ENCODE peak calls at places on chromosomes 2 and 18, in five cellular contexts. One of them, this sample, is unnamed.

GRCh38 chr18:57430166-57430958 is 4.8 kb upstream of the ONECUT2 start:
- DNase-seq in K562: no peak
- DNase-seq in HepG2: no peak
- DNase-seq in H1: peak; percentile 73
- DNase-seq in GM12878: no peak
- DNase-seq in this sample: no peak

GRCh38 chr18:50151876-50152275 is 43.1 kb downstream of the MYO5B start:
- DNase-seq in K562: peak; percentile 5
- DNase-seq in HepG2: no peak
- DNase-seq in H1: no peak
- DNase-seq in GM12878: no peak
- DNase-seq in this sample: no peak

GRCh38 chr2:32772623-32773221 is 144.9 kb downstream of the TTC27 start:
- DNase-seq in K562: peak; percentile 61
- DNase-seq in HepG2: peak; percentile 48
- DNase-seq in H1: peak; percentile 48
- DNase-seq in GM12878: no peak
- DNase-seq in this sample: peak; percentile 43

GRCh38 chr2:197940346-197940745 is 136.0 kb downstream of the PLCL1 start:
- DNase-seq in K562: no peak
- DNase-seq in HepG2: no peak
- DNase-seq in H1: no peak
- DNase-seq in GM12878: no peak
- DNase-seq in this sample: no peak

GRCh38 chr2:53600835-53601234 is 166.8 kb upstream of the CHAC2 start:
- DNase-seq in K562: no peak
- DNase-seq in HepG2: no peak
- DNase-seq in H1: no peak
- DNase-seq in GM12878: no peak
- DNase-seq in this sample: no peak

GRCh38 chr2:206259615-206260426 is 14.6 kb upstream of the ZDBF2 start:
- DNase-seq in K562: no peak
- DNase-seq in HepG2: no peak
- DNase-seq in H1: no peak
- DNase-seq in GM12878: no peak
- DNase-seq in this sample: no peak

GRCh38 chr2:100935372-100935752 is 66.7 kb upstream of the RPL31 start:
- DNase-seq in K562: no peak
- DNase-seq in HepG2: no peak
- DNase-seq in H1: no peak
- DNase-seq in GM12878: no peak
- DNase-seq in this sample: no peak

GRCh38 chr2:226796012-226796839 is 3.4 kb downstream of the IRS1 start:
- DNase-seq in K562: no peak
- DNase-seq in HepG2: no peak
- DNase-seq in H1: no peak
- DNase-seq in GM12878: no peak
- DNase-seq in this sample: no peak

GRCh38 chr2:71609441-71609840 is 156.1 kb downstream of the DYSF start:
- DNase-seq in K562: no peak
- DNase-seq in HepG2: no peak
- DNase-seq in H1: peak; percentile 24
- DNase-seq in GM12878: no peak
- DNase-seq in this sample: no peak

GRCh38 chr2:107588181-107588580 is 238.5 kb upstream of the RGPD4 start:
- DNase-seq in K562: no peak
- DNase-seq in HepG2: no peak
- DNase-seq in H1: no peak
- DNase-seq in GM12878: no peak
- DNase-seq in this sample: no peak

GRCh38 chr18:3675446-3675845 is 225.5 kb downstream of the TGIF1 start:
- DNase-seq in K562: no peak
- DNase-seq in HepG2: peak; percentile 50
- DNase-seq in H1: no peak
- DNase-seq in GM12878: no peak
- DNase-seq in this sample: peak; percentile 55

GRCh38 chr2:223626713-223627112 is 24.6 kb upstream of the SCG2 start:
- DNase-seq in K562: no peak
- DNase-seq in HepG2: no peak
- DNase-seq in H1: no peak
- DNase-seq in GM12878: no peak
- DNase-seq in this sample: no peak

GRCh38 chr18:7593194-7593819 is 26.2 kb downstream of the PTPRM start:
- DNase-seq in K562: no peak
- DNase-seq in HepG2: no peak
- DNase-seq in H1: no peak
- DNase-seq in GM12878: no peak
- DNase-seq in this sample: no peak

GRCh38 chr2:173963817-173964564 is 1.2 kb downstream of the SP3 start:
- DNase-seq in K562: peak; percentile 87
- DNase-seq in HepG2: peak; percentile 88
- DNase-seq in H1: peak; percentile 89
- DNase-seq in GM12878: peak; percentile 66
- DNase-seq in this sample: peak; percentile 61

GRCh38 chr2:54074636-54075341 is 40.6 kb upstream of the ACYP2 start:
- DNase-seq in K562: no peak
- DNase-seq in HepG2: no peak
- DNase-seq in H1: no peak
- DNase-seq in GM12878: no peak
- DNase-seq in this sample: no peak

GRCh38 chr2:210663574-210663973 is 107.2 kb downstream of the CPS1 start:
- DNase-seq in K562: peak; percentile 3
- DNase-seq in HepG2: peak; percentile 18
- DNase-seq in H1: no peak
- DNase-seq in GM12878: no peak
- DNase-seq in this sample: no peak

GRCh38 chr18:10197097-10197496 is 257.3 kb upstream of the APCDD1 start:
- DNase-seq in K562: no peak
- DNase-seq in HepG2: no peak
- DNase-seq in H1: no peak
- DNase-seq in GM12878: no peak
- DNase-seq in this sample: no peak

GRCh38 chr2:205390866-205391265 is 291.4 kb upstream of the NRP2 start:
- DNase-seq in K562: no peak
- DNase-seq in HepG2: no peak
- DNase-seq in H1: no peak
- DNase-seq in GM12878: no peak
- DNase-seq in this sample: no peak

GRCh38 chr18:58847383-58848071 is 17.1 kb upstream of the ZNF532 start:
- DNase-seq in K562: no peak
- DNase-seq in HepG2: no peak
- DNase-seq in H1: peak; percentile 94
- DNase-seq in GM12878: no peak
- DNase-seq in this sample: no peak

GRCh38 chr2:239236808-239237205 is 164.0 kb downstream of the HDAC4 start:
- DNase-seq in K562: no peak
- DNase-seq in HepG2: no peak
- DNase-seq in H1: no peak
- DNase-seq in GM12878: no peak
- DNase-seq in this sample: no peak

GRCh38 chr2:221572821-221573429 is 821 bp upstream of the EPHA4 start:
- DNase-seq in K562: no peak
- DNase-seq in HepG2: no peak
- DNase-seq in H1: peak; percentile 66
- DNase-seq in GM12878: no peak
- DNase-seq in this sample: peak; percentile 35

GRCh38 chr2:222866358-222866960 is 5.6 kb downstream of the ACSL3 start:
- DNase-seq in K562: no peak
- DNase-seq in HepG2: peak; percentile 55
- DNase-seq in H1: no peak
- DNase-seq in GM12878: peak; percentile 54
- DNase-seq in this sample: no peak

GRCh38 chr2:43075906-43076585 is 150.4 kb downstream of the ZFP36L2 start:
- DNase-seq in K562: no peak
- DNase-seq in HepG2: no peak
- DNase-seq in H1: no peak
- DNase-seq in GM12878: no peak
- DNase-seq in this sample: no peak

GRCh38 chr2:144553379-144553778 is 33.5 kb upstream of the ZEB2 start:
- DNase-seq in K562: no peak
- DNase-seq in HepG2: no peak
- DNase-seq in H1: no peak
- DNase-seq in GM12878: no peak
- DNase-seq in this sample: peak; percentile 67

GRCh38 chr2:192887296-192887695 is 692.6 kb upstream of the TMEFF2 start:
- DNase-seq in K562: no peak
- DNase-seq in HepG2: no peak
- DNase-seq in H1: no peak
- DNase-seq in GM12878: no peak
- DNase-seq in this sample: no peak

GRCh38 chr2:157751462-157752058 is 122.9 kb upstream of the ACVR1C start:
- DNase-seq in K562: peak; percentile 38
- DNase-seq in HepG2: peak; percentile 22
- DNase-seq in H1: peak; percentile 76
- DNase-seq in GM12878: peak; percentile 36
- DNase-seq in this sample: peak; percentile 6

GRCh38 chr2:237791977-237792727 is 6.4 kb upstream of the RBM44 start:
- DNase-seq in K562: peak; percentile 8
- DNase-seq in HepG2: peak; percentile 77
- DNase-seq in H1: peak; percentile 61
- DNase-seq in GM12878: no peak
- DNase-seq in this sample: peak; percentile 13

GRCh38 chr18:32802606-32803451 is 30.0 kb upstream of the KLHL14 start:
- DNase-seq in K562: no peak
- DNase-seq in HepG2: peak; percentile 43
- DNase-seq in H1: no peak
- DNase-seq in GM12878: no peak
- DNase-seq in this sample: no peak

GRCh38 chr2:101307950-101308431 is 510 bp downstream of the RNF149 start:
- DNase-seq in K562: no peak
- DNase-seq in HepG2: no peak
- DNase-seq in H1: peak; percentile 63
- DNase-seq in GM12878: no peak
- DNase-seq in this sample: peak; percentile 19

GRCh38 chr2:118807668-118808428 is 39.6 kb downstream of the EN1 start:
- DNase-seq in K562: no peak
- DNase-seq in HepG2: no peak
- DNase-seq in H1: no peak
- DNase-seq in GM12878: no peak
- DNase-seq in this sample: no peak

GRCh38 chr18:48328473-48329205 is 80.5 kb downstream of the ZBTB7C start:
- DNase-seq in K562: no peak
- DNase-seq in HepG2: no peak
- DNase-seq in H1: no peak
- DNase-seq in GM12878: no peak
- DNase-seq in this sample: peak; percentile 11

GRCh38 chr2:9288233-9288632 is 81.6 kb downstream of the ASAP2 start:
- DNase-seq in K562: no peak
- DNase-seq in HepG2: no peak
- DNase-seq in H1: no peak
- DNase-seq in GM12878: no peak
- DNase-seq in this sample: peak; percentile 43

GRCh38 chr2:186460465-186460864 is 25.6 kb upstream of the ZC3H15 start:
- DNase-seq in K562: no peak
- DNase-seq in HepG2: peak; percentile 68
- DNase-seq in H1: no peak
- DNase-seq in GM12878: no peak
- DNase-seq in this sample: no peak

GRCh38 chr2:98142106-98142815 is 55.3 kb downstream of the VWA3B start:
- DNase-seq in K562: no peak
- DNase-seq in HepG2: no peak
- DNase-seq in H1: no peak
- DNase-seq in GM12878: no peak
- DNase-seq in this sample: no peak
- TF ChIP-seq HDAC2 in K562: no peak
- TF ChIP-seq HDAC2 in HepG2: no peak
- TF ChIP-seq HDAC2 in H1: no peak
- TF ChIP-seq HDAC2 in GM12878: no peak
- TF ChIP-seq HDAC2 in this sample: no peak

GRCh38 chr2:160427629-160428424 is 65.8 kb downstream of the RBMS1 start:
- DNase-seq in K562: no peak
- DNase-seq in HepG2: no peak
- DNase-seq in H1: no peak
- DNase-seq in GM12878: no peak
- DNase-seq in this sample: no peak
- TF ChIP-seq HDAC2 in K562: no peak
- TF ChIP-seq HDAC2 in HepG2: no peak
- TF ChIP-seq HDAC2 in H1: no peak
- TF ChIP-seq HDAC2 in GM12878: no peak
- TF ChIP-seq HDAC2 in this sample: no peak

GRCh38 chr2:165057308-165057707 is 102.0 kb upstream of the SLC38A11 start:
- DNase-seq in K562: no peak
- DNase-seq in HepG2: no peak
- DNase-seq in H1: no peak
- DNase-seq in GM12878: no peak
- DNase-seq in this sample: no peak

GRCh38 chr2:165057931-165058330 is 102.6 kb upstream of the SLC38A11 start:
- DNase-seq in K562: no peak
- DNase-seq in HepG2: no peak
- DNase-seq in H1: no peak
- DNase-seq in GM12878: no peak
- DNase-seq in this sample: no peak

GRCh38 chr2:165054667-165055066 is 99.3 kb upstream of the SLC38A11 start:
- DNase-seq in K562: no peak
- DNase-seq in HepG2: no peak
- DNase-seq in H1: no peak
- DNase-seq in GM12878: no peak
- DNase-seq in this sample: no peak

GRCh38 chr2:165056585-165056984 is 101.3 kb upstream of the SLC38A11 start:
- DNase-seq in K562: no peak
- DNase-seq in HepG2: no peak
- DNase-seq in H1: no peak
- DNase-seq in GM12878: no peak
- DNase-seq in this sample: no peak

GRCh38 chr2:165055081-165055879 is 100.0 kb upstream of the SLC38A11 start:
- DNase-seq in K562: no peak
- DNase-seq in HepG2: no peak
- DNase-seq in H1: no peak
- DNase-seq in GM12878: no peak
- DNase-seq in this sample: no peak
- TF ChIP-seq HDAC2 in K562: no peak
- TF ChIP-seq HDAC2 in HepG2: no peak
- TF ChIP-seq HDAC2 in H1: no peak
- TF ChIP-seq HDAC2 in GM12878: no peak
- TF ChIP-seq HDAC2 in this sample: no peak

GRCh38 chr2:45469314-45470099 is 141.6 kb downstream of the SRBD1 start:
- DNase-seq in K562: no peak
- DNase-seq in HepG2: peak; percentile 97
- DNase-seq in H1: no peak
- DNase-seq in GM12878: no peak
- DNase-seq in this sample: peak; percentile 39
- TF ChIP-seq HDAC2 in K562: no peak
- TF ChIP-seq HDAC2 in HepG2: peak; percentile 59
- TF ChIP-seq HDAC2 in H1: no peak
- TF ChIP-seq HDAC2 in GM12878: no peak
- TF ChIP-seq HDAC2 in this sample: no peak